ENCODE peak calls at places on chromosomes 16 and 17, in eight cellular contexts. I is CD8-positive, alpha-beta T cell; A is ovary; L is H9; K is heart left ventricle; F is left lung; X is BJ; G is CD4-positive, alpha-beta T cell. D is an unnamed sample.

GRCh38 chr17:42675348-42675983 is 1.3 kb downstream of the PLEKHH3 start:
- DNase-seq in I (no peak), A (peak), L (peak), K (peak), F (no peak), X (no peak), G (no peak), D (no peak)

GRCh38 chr17:57868007-57868774 is 18.3 kb upstream of the MRPS23 start:
- DNase-seq in I (no peak), A (peak), L (peak), K (peak), F (peak), X (peak), G (no peak), D (no peak)

GRCh38 chr16:2085669-2086068 is 37.9 kb downstream of the TSC2 start:
- DNase-seq in I (no peak), A (no peak), L (no peak), K (no peak), F (no peak), X (no peak), G (no peak), D (no peak)

GRCh38 chr16:30927789-30928378 is 4.5 kb downstream of the FBXL19 start:
- DNase-seq in I (peak), A (peak), L (peak), K (peak), F (peak), X (no peak), G (no peak), D (peak)

GRCh38 chr17:49703557-49704277 is 4.0 kb downstream of the SLC35B1 start:
- DNase-seq in I (no peak), A (no peak), L (peak), K (peak), F (no peak), X (no peak), G (no peak), D (no peak)

GRCh38 chr16:72480926-72481325 is 309.0 kb upstream of the PMFBP1 start:
- DNase-seq in I (no peak), A (no peak), L (no peak), K (no peak), F (no peak), X (no peak), G (no peak), D (no peak)

GRCh38 chr16:49464877-49465504 is 91.4 kb downstream of the C16orf78 start:
- DNase-seq in I (no peak), A (peak), L (peak), K (no peak), F (peak), X (no peak), G (no peak), D (peak)

GRCh38 chr16:15572329-15573001 is 70.5 kb downstream of the MARF1 start:
- DNase-seq in I (no peak), A (no peak), L (no peak), K (no peak), F (no peak), X (peak), G (no peak), D (no peak)

GRCh38 chr16:87062569-87063442 is 254.4 kb downstream of the C16orf95 start:
- DNase-seq in I (no peak), A (peak), L (peak), K (peak), F (peak), X (no peak), G (peak), D (peak)

GRCh38 chr16:10314811-10315210 is 71.0 kb upstream of the ATF7IP2 start:
- DNase-seq in I (no peak), A (no peak), L (no peak), K (no peak), F (no peak), X (no peak), G (no peak), D (no peak)

GRCh38 chr16:57159447-57159846 is 26.4 kb downstream of the PSME3IP1 start:
- DNase-seq in I (no peak), A (no peak), L (no peak), K (no peak), F (no peak), X (no peak), G (no peak), D (no peak)

GRCh38 chr17:14038206-14038605 is 31.1 kb upstream of the COX10 start:
- DNase-seq in I (no peak), A (no peak), L (no peak), K (no peak), F (no peak), X (peak), G (no peak), D (no peak)

GRCh38 chr17:73261952-73262675 is 434 bp upstream of the CPSF4L start:
- DNase-seq in I (no peak), A (peak), L (no peak), K (no peak), F (no peak), X (no peak), G (no peak), D (no peak)

GRCh38 chr17:44536090-44536960 is 21.0 kb upstream of the FZD2 start:
- DNase-seq in I (no peak), A (peak), L (peak), K (no peak), F (no peak), X (no peak), G (no peak), D (no peak)

GRCh38 chr17:4808378-4808767 is 1.4 kb downstream of the PLD2 start:
- DNase-seq in I (no peak), A (peak), L (no peak), K (peak), F (no peak), X (no peak), G (no peak), D (no peak)
- TF ChIP-seq CTCF in I (no peak), A (no peak), L (no peak), K (no peak), F (no peak), X (no peak), G (no peak), D (no peak)

DNA sequence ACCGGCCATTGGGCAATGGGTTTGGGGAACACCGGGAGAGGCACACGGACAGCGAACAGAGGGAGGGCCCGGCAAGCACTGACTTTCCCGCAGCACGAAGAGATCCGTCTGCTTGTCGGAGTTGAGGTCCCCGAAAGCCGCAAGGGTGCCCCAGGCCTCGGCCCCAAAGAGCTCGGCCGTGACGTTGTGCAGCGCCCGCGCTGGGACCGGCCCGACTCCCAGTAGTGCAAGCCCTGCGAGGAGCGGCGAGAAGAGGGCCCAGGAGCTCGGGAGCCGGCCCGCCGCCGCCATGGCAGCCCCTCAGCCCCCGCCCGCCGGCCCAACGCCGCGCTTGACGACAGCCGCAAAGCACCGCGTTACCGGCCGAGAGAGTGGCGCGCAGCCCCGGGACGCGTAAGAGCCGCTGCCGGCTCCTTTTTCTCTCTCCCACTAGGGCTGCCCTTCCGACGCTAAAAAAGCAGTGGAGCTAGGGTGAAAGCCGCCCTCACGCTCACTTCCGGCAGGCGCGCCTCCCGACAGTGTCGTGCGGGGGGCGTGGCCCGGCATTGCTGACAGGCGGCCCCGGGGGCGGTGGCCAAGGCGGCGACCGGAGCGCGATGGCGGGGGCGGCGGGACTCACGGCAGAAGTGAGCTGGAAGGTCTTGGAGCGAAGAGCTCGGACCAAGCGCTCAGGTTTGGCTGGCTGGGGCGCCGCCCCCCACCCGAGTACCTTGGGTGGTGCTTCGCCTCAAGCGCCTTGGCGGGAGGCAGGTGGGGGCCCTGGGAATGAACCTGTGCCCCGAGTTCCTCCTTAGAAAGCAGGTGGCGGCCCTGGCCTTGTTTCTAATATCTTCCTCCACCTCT is at the start of the genes ITFG1 and PHKB:
- DNase-seq in I (peak), A (peak), L (peak), K (peak), F (peak), X (peak), G (peak), D (peak)
- TF ChIP-seq CTCF in I (no peak), A (no peak), L (peak), K (no peak), F (no peak), X (no peak), G (no peak), D (no peak)

GRCh38 chr17:28715217-28715616 is 2.5 kb downstream of the RAB34 start:
- DNase-seq in I (no peak), A (no peak), L (no peak), K (no peak), F (no peak), X (no peak), G (no peak), D (no peak)

GRCh38 chr17:28712705-28713415 is 1.2 kb upstream of the PROCA1 start:
- DNase-seq in I (no peak), A (peak), L (no peak), K (no peak), F (no peak), X (no peak), G (no peak), D (no peak)

GRCh38 chr17:28711723-28712036 is at the start of gene PROCA1:
- DNase-seq in I (peak), A (peak), L (no peak), K (no peak), F (no peak), X (no peak), G (no peak), D (no peak)

GRCh38 chr17:28712037-28712704 is 483 bp upstream of the PROCA1 start:
- DNase-seq in I (peak), A (peak), L (peak), K (peak), F (peak), X (no peak), G (peak), D (no peak)

DNA sequence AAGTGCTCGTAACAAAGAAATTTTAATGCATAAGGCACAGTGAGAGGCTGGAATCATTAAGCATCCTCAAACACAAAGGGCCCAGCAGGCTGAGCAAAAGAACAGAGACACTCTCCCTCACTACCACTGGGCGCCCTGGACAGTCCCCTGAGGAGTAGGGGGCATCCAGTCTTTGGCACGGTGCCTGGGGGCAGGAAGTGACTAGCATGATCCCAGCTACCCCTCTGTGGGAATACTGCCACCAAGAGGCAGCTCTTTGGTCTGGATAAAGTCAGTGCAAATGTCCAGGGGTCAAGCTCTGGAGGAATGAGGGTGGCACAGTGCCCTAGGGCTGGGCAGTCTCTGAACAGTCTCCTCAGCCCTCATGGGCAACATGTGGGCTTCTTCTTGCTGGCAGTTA is 2.6 kb upstream of the PROCA1 start:
- DNase-seq in I (no peak), A (peak), L (peak), K (no peak), F (no peak), X (no peak), G (no peak), D (no peak)
- TF ChIP-seq CTCF in I (no peak), A (no peak), L (no peak), K (no peak), F (no peak), X (no peak), G (no peak), D (no peak)

GRCh38 chr17:68205251-68205807 is 42.5 kb upstream of the AMZ2 start:
- DNase-seq in I (peak), A (peak), L (peak), K (peak), F (peak), X (peak), G (peak), D (peak)
- TF ChIP-seq CTCF in I (peak), A (peak), L (peak), K (peak), F (peak), X (peak), G (peak), D (peak)

DNA sequence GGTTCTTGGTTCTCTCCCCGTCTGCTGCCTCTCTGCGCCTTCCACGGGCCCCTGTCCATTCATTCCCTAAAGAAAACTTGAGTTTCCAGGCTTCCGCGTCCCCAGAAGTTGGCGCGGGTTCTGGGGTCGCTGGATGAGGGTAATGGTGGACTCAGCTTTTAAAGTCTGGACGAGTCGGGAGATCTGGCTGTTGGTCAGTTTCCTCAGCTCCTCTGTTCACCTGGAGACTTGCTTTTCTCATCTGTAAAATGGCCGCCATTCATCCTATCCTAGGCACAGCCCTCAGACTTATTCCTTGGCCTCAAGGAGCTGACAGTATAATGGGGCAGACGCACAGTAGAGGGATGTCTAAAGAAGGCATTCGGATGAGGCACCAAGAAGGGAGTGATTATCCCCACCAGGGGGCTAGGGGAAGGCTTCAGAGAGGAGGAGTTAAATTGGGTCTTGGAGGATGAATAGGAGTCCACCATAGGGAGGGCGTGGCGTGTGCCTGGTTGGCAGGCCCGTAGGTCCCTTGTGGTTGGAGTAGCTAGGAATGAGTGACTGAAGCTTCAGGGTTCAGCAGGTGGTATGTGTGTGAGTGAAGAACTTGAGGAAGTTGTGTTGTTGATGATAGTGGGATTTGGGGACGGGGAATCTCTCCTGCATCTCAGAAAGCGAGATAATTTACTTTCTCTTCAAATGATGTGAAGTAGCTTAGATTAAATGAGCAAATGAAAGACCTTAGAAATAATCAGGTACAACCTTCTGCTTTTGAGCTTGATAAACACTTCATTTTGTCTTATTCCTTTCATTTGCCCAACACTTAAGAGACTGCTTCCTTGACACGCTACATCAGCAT is 655 bp downstream of the VPS35L start:
- DNase-seq in I (no peak), A (peak), L (peak), K (no peak), F (no peak), X (no peak), G (no peak), D (peak)
- TF ChIP-seq CTCF in I (no peak), A (no peak), L (peak), K (no peak), F (no peak), X (peak), G (no peak), D (peak)

DNA sequence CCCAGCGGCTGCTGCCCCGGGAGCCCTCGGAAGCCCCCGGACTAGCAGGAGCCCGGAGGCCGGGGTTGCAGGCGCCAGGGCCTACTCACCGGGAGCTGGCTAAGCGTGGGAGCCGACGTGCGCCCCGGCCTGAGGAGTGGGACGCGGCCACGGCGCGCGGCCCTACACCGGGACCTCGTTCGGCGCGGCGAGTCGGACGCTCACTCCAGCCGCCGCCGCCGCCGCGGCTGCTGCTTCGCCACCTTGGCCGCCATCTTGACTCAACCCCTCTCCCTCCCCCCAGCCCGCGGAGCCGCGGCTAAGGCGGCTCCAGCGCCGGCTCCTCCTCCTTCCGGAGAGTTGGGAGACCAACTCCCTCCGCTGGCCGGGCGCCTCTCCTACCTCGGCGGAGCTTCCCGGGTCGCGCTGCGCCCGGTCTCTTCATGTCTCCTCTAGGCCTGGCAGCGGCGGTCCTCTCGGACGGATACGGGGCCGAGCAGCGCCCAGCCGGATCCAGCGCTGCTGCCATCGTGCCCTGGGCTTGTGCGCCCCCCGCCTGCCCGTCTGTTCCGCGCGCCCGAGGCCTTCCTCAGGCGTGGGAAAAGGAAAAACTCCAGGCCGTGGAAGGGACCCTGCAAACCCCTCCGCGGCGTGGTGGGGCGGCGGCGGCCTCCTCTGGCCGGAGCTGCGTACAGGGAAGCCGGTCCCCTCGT is at the start of gene NCOR1:
- DNase-seq in I (peak), A (peak), L (peak), K (peak), F (peak), X (no peak), G (peak), D (peak)
- TF ChIP-seq CTCF in I (no peak), A (peak), L (peak), K (peak), F (peak), X (peak), G (no peak), D (peak)

DNA sequence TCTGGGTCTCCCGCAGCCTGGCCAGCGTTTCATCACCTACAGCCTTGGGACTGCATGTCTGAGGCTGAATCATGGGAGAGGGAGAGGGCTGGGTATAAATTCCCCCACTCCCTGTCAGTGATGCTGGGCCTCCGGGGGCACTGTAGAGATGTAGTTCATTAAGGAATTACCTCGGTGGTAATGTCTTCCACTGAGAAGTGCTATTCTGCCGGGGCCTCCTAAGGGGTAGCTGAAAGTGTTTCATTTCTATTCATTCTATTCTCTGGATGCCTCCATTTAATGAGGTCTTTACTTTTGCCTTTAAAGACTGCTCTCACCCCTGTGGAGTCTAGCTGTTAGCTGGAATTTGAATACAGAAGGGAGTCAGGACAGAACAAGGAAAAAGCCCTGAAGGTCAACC is 116.4 kb upstream of the HS3ST4 start:
- DNase-seq in I (no peak), A (no peak), L (peak), K (no peak), F (no peak), X (no peak), G (no peak), D (no peak)
- TF ChIP-seq CTCF in I (no peak), A (no peak), L (peak), K (no peak), F (no peak), X (no peak), G (no peak), D (no peak)

DNA sequence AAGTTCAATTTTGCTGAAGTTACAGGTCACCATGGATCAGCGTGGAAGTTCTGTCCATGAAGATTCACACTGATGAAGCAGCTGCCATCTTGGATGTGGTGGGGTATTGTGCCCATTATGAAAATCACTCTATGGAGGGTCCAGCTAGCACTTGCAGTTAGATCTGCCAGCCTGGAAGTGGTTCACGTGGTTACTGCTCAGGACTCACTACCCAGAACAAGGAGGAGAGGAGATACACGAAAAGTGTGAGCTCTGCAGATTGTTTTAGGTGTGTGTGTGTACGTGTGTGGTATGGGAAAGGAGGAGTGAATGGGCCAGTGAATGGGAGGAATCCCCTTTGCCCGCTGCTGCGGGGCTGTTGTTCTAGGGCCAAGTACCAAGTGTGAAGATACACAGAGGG is 333.4 kb downstream of the MAF start:
- DNase-seq in I (no peak), A (no peak), L (no peak), K (no peak), F (no peak), X (no peak), G (no peak), D (no peak)
- TF ChIP-seq CTCF in I (no peak), A (no peak), L (no peak), K (no peak), F (no peak), X (no peak), G (no peak), D (no peak)

GRCh38 chr17:60311936-60312335 is 80.0 kb downstream of the USP32 start:
- DNase-seq in I (no peak), A (no peak), L (no peak), K (no peak), F (no peak), X (no peak), G (no peak), D (no peak)

GRCh38 chr17:60314423-60314822 is 77.5 kb downstream of the USP32 start:
- DNase-seq in I (no peak), A (no peak), L (no peak), K (no peak), F (no peak), X (no peak), G (no peak), D (no peak)

GRCh38 chr17:60318830-60319229 is 73.1 kb downstream of the USP32 start:
- DNase-seq in I (no peak), A (no peak), L (no peak), K (no peak), F (no peak), X (no peak), G (no peak), D (no peak)

GRCh38 chr17:60311186-60311585 is 80.7 kb downstream of the USP32 start:
- DNase-seq in I (no peak), A (no peak), L (no peak), K (no peak), F (no peak), X (no peak), G (no peak), D (no peak)

GRCh38 chr17:60315650-60316049 is 76.3 kb downstream of the USP32 start:
- DNase-seq in I (no peak), A (no peak), L (no peak), K (no peak), F (no peak), X (no peak), G (no peak), D (no peak)
- TF ChIP-seq CTCF in I (no peak), A (no peak), L (peak), K (no peak), F (no peak), X (no peak), G (no peak), D (no peak)